ENCODE peak calls at places on chromosomes 16 and 17, in six cellular contexts. T, E, V, H, L and X are unnamed samples.

GRCh38 chr17:48547839-48548686 is 3.2 kb upstream of the HOXB2 start:
- DNase-seq in T (no peak), E (no peak), V (no peak), H (no peak), L (peak; percentile 88), X (no peak)

GRCh38 chr16:69620564-69620963 is 54.8 kb downstream of the NFAT5 start:
- DNase-seq in T (no peak), E (no peak), V (no peak), H (no peak), L (no peak), X (no peak)

GRCh38 chr17:81348097-81349055 is 46.9 kb upstream of the BAHCC1 start:
- DNase-seq in T (no peak), E (no peak), V (no peak), H (peak; percentile 69), L (no peak), X (no peak)

GRCh38 chr16:66843191-66843590 is 1.0 kb upstream of the CA7 start:
- DNase-seq in T (no peak), E (no peak), V (no peak), H (no peak), L (no peak), X (no peak)

GRCh38 chr16:81626181-81626674 is 152.9 kb upstream of the PLCG2 start:
- DNase-seq in T (no peak), E (no peak), V (no peak), H (no peak), L (peak; percentile 61), X (no peak)

GRCh38 chr17:54007855-54008254 is 185.1 kb downstream of the KIF2B start:
- DNase-seq in T (no peak), E (no peak), V (no peak), H (no peak), L (no peak), X (no peak)

GRCh38 chr17:19365499-19365817 is 2.9 kb upstream of the B9D1 start:
- DNase-seq in T (no peak), E (no peak), V (no peak), H (peak; percentile 39), L (no peak), X (no peak)

GRCh38 chr17:76993636-76994035 is 125.4 kb downstream of the MGAT5B start:
- DNase-seq in T (no peak), E (no peak), V (no peak), H (no peak), L (no peak), X (no peak)

GRCh38 chr17:80142929-80143328 is 4.0 kb downstream of the EIF4A3 start:
- DNase-seq in T (no peak), E (no peak), V (no peak), H (no peak), L (no peak), X (no peak)

GRCh38 chr16:75304521-75305363 is 53.3 kb upstream of the BCAR1 start:
- DNase-seq in T (no peak), E (peak; percentile 43), V (peak; percentile 59), H (peak; percentile 75), L (peak; percentile 89), X (no peak)

GRCh38 chr16:56912746-56913703 is 18.9 kb upstream of the HERPUD1 start:
- DNase-seq in T (no peak), E (no peak), V (no peak), H (no peak), L (peak; percentile 83), X (no peak)

GRCh38 chr17:28552201-28552999 is at the start of gene UNC119:
- DNase-seq in T (peak; percentile 73), E (peak; percentile 59), V (peak; percentile 88), H (peak; percentile 88), L (peak; percentile 46), X (peak; percentile 33)

GRCh38 chr17:19389386-19389785 is 2.4 kb upstream of the MFAP4 start:
- DNase-seq in T (no peak), E (no peak), V (no peak), H (no peak), L (no peak), X (no peak)

GRCh38 chr17:76407509-76407908 is 23.1 kb downstream of the SPHK1 start:
- DNase-seq in T (no peak), E (no peak), V (peak; percentile 19), H (peak; percentile 26), L (no peak), X (no peak)

GRCh38 chr16:88069397-88070168 is 118.3 kb downstream of the BANP start:
- DNase-seq in T (no peak), E (no peak), V (peak; percentile 12), H (peak; percentile 39), L (no peak), X (no peak)
- TF ChIP-seq POLR2A in T (no peak), E (no peak), V (no peak), H (no peak), L (no peak), X (no peak)

DNA sequence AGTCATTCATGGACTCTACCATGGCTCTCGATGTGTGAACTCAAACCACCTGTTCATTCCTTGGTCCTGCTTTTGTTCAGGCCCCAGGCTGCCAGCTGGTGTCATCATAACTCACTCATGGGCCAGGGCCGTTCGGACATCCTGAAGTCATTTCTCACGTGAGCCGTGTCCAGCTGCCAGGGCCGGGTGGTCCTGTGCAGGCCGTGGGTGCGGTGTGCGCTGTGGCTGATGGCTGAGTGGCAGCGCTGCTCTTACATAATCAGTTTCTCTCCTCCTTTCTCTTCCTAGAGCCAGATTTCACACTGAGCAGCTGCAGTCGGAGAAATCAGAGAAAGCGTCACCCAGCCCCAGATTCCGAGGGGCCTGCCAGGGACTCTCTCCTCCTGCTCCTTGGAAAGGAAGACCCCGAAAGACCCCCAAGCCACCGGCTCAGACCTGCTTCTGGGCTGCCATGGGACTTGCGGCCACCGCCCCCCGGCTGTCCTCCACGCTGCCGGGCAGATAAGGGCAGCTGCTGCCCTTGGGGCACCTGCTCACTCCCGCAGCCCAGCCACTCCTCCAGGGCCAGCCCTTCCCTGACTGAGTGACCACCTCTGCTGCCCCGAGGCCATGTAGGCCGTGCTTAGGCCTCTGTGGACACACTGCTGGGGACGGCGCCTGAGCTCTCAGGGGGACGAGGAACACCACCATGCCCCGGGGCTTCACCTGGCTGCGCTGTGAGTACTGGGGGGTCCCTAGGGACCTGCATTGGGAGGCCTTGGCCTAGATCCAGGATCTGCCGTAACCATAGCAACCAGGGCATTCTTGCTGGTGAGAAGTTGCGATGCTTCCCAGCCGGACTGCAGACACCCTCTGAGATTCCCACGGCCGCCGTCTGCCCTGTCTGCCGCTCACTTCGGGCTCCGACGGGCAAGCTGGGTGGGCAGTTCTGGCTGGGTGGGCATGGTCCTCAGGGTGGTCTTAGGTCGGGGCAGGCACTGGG is at the start of gene IL34:
- DNase-seq in T (no peak), E (no peak), V (peak; percentile 45), H (no peak), L (no peak), X (peak; percentile 95)
- H3K4me1 ChIP-seq in T (no peaks in the 10 kb centered on the region), E (no peaks in the 10 kb centered on the region), V (no peaks in the 10 kb centered on the region), H (no peaks in the 10 kb centered on the region), L (peaks cover 3% of the 10 kb centered on the region), X (peaks cover 13% of the 10 kb centered on the region)

GRCh38 chr16:2465653-2466415 is 5.3 kb upstream of the NTN3 start:
- DNase-seq in T (no peak), E (peak; percentile 55), V (no peak), H (no peak), L (no peak), X (no peak)

GRCh38 chr16:2468142-2468724 is 2.9 kb upstream of the NTN3 start:
- DNase-seq in T (peak; percentile 56), E (no peak), V (no peak), H (no peak), L (peak; percentile 11), X (no peak)

GRCh38 chr16:2466667-2467300 is 4.3 kb upstream of the NTN3 start:
- DNase-seq in T (no peak), E (no peak), V (no peak), H (no peak), L (no peak), X (no peak)

GRCh38 chr16:2468725-2469398 is 2.2 kb upstream of the NTN3 start:
- DNase-seq in T (no peak), E (no peak), V (no peak), H (no peak), L (no peak), X (no peak)

DNA sequence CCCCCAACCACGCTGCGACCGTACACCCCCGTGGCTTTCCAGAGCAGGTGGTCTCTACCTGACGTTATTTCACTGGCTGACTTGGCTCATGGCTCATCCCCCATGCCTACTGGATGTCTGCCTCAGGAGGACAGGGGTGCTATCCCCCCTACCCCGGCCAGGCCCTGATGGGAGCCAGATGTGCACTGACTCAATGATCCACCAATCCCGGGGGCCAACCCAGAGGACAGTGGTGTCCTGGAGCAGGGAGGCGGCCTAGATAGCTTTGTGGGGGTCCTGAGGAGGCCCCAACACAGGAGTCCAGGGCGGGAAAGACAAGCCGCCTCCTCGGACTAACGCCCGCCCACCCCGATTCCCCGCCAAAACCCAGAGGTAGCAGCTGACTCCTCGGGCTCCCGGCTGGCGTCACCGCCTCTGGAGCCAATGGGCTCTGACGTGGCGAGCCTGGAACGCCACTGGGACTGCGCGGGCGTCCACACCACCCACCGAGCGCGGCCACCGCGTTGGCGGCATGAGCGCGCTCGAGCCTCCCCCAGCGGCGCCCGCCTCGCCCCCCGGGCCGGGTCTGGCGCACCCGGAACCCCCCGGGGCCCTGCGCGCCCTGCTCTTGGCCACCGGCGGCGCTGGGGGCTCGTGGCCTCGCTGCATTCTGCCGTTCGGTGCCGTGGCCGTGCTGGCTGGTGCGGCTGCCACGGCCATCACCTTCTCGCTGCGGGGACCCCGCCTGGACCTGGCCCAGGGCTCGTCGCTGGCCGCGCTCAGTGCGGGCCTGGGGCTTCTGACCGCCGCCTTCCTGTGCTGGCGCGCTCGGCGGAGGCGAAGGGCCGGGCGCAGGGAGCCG is 3.6 kb upstream of the NTN3 start:
- DNase-seq in T (peak; percentile 61), E (peak; percentile 60), V (peak; percentile 88), H (no peak), L (peak; percentile 72), X (peak; percentile 40)
- TF ChIP-seq POLR2A in T (peak; percentile 67), E (peak; percentile 40), V (no peak), H (no peak), L (no peak), X (peak; percentile 69)

GRCh38 chr17:65017375-65017774 is 39.2 kb downstream of the GNA13 start:
- DNase-seq in T (no peak), E (no peak), V (no peak), H (no peak), L (no peak), X (no peak)

GRCh38 chr17:65020284-65020683 is 36.3 kb downstream of the GNA13 start:
- DNase-seq in T (no peak), E (no peak), V (no peak), H (no peak), L (peak; percentile 91), X (no peak)

GRCh38 chr17:65022137-65022536 is 34.4 kb downstream of the GNA13 start:
- DNase-seq in T (no peak), E (no peak), V (no peak), H (no peak), L (no peak), X (no peak)

GRCh38 chr17:65015855-65016254 is 40.7 kb downstream of the GNA13 start:
- DNase-seq in T (no peak), E (no peak), V (no peak), H (no peak), L (no peak), X (no peak)

DNA sequence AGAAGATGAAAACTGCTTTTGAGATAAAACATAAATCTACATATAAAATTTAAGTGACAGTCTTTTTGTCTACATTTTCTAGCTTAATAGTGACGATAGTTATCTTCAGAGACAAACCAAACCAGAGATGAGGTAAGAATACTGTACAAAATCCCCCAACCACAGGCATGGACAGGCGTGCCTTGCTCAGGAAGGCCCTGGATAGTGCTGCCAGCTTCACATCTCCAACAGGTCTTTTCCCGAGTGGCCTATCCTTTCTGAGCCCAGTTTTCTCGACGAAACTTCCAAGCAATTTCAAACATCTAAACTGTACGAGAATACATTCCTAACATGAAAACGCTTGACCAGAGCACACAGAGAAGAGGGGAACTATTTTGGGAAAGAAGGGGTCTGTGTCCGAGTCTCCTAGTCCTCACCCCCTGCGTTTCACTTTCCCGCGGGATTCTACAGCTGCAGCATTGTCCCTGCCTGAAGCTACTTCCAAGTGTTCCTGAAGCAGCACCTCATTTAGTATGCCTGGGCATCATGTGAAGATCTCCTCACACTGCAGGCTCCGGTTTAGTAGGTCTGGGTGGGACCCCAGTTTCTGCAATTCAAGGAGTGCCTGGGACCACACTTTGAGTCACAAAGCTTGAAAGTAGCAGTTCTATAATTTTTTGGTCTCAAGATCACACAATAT is 37.8 kb downstream of the GNA13 start:
- DNase-seq in T (no peak), E (no peak), V (no peak), H (no peak), L (peak; percentile 39), X (no peak)
- H3K4me1 ChIP-seq in T (peaks cover 6% of the 10 kb centered on the region), E (peaks cover 81% of the 10 kb centered on the region), V (peaks cover 25% of the 10 kb centered on the region), H (peaks cover 3% of the 10 kb centered on the region), L (peaks cover 24% of the 10 kb centered on the region), X (peaks cover 55% of the 10 kb centered on the region)